ENCODE peak calls at places on chromosomes 7 and 10, in five cellular contexts. E is suprapubic skin, L is SJSA1, O is cardiac muscle cell, K is uterus. Y is an unnamed sample. For H3K4me1, the result is how much of the 10 kb centered on the place peaks cover.

GRCh38 chr7:13827716-13828115 is 161.8 kb downstream of the ETV1 start:
- DNase-seq in E (no peak), K (no peak), O (peak), L (no peak), Y (no peak)

GRCh38 chr10:89213191-89213808 is 6.2 kb upstream of the CH25H start:
- DNase-seq in O (peak), E (no peak), K (no peak), L (peak), Y (no peak)

GRCh38 chr10:3782099-3782455 is 2.9 kb downstream of the KLF6 start:
- DNase-seq in O (peak), E (no peak), K (peak), L (no peak), Y (no peak)

GRCh38 chr7:40298421-40298820 is 163.6 kb downstream of the SUGCT start:
- DNase-seq in E (no peak), K (no peak), L (peak), O (peak), Y (no peak)

GRCh38 chr7:24800667-24801066 is 43.4 kb upstream of the GSDME start:
- DNase-seq in E (no peak), O (no peak), L (no peak), K (no peak), Y (no peak)

GRCh38 chr7:144384555-144385245 is 18.8 kb downstream of the NOBOX start:
- DNase-seq in E (peak), O (peak), L (peak), K (no peak), Y (no peak)

GRCh38 chr7:132124575-132124974 is 451.7 kb downstream of the PLXNA4 start:
- DNase-seq in O (no peak), L (no peak), E (no peak), K (no peak), Y (no peak)

GRCh38 chr10:118838364-118838763 is 83.6 kb upstream of the CACUL1 start:
- DNase-seq in L (no peak), O (no peak), K (no peak), E (no peak), Y (no peak)

GRCh38 chr7:141073173-141073640 is 657 bp upstream of the TMEM178B start:
- DNase-seq in L (peak), K (peak), O (peak), E (no peak), Y (no peak)

GRCh38 chr7:52799817-52800216 is 235.6 kb upstream of the POM121L12 start:
- DNase-seq in O (no peak), K (no peak), L (no peak), E (no peak), Y (no peak)

GRCh38 chr10:88165849-88166271 is 302.4 kb downstream of the PTEN start:
- DNase-seq in E (no peak), K (no peak), L (peak), O (peak), Y (no peak)

GRCh38 chr10:37865957-37866671 is 8.7 kb upstream of the ZNF248 start:
- DNase-seq in L (no peak), E (no peak), K (no peak), O (no peak), Y (no peak)

GRCh38 chr7:144110272-144110671 is 889 bp downstream of the OR2A2 start:
- DNase-seq in L (no peak), O (no peak), K (no peak), E (no peak), Y (no peak)

GRCh38 chr7:121103091-121103490 is 114.6 kb downstream of the CPED1 start:
- DNase-seq in L (no peak), K (no peak), O (no peak), E (no peak), Y (no peak)

GRCh38 chr10:61899997-61900828 is 1.3 kb upstream of the ARID5B start:
- DNase-seq in O (peak), E (no peak), K (peak), L (peak), Y (no peak)

GRCh38 chr10:101050206-101051069 is 11.4 kb upstream of the KAZALD1 start:
- DNase-seq in O (peak), L (peak), E (no peak), K (no peak), Y (peak)

GRCh38 chr10:20743142-20743541 is 154.0 kb downstream of the NEBL start:
- DNase-seq in O (no peak), K (no peak), E (no peak), L (no peak), Y (no peak)

GRCh38 chr7:130996841-130997231 is 262.8 kb upstream of the KLF14 start:
- DNase-seq in K (no peak), L (peak), O (peak), E (no peak), Y (no peak)

GRCh38 chr10:111030042-111030750 is 46.6 kb upstream of the ADRA2A start:
- DNase-seq in O (no peak), L (no peak), K (no peak), E (no peak), Y (no peak)

GRCh38 chr10:119189811-119190282 is 11.2 kb upstream of the PRDX3 start:
- DNase-seq in E (no peak), O (peak), K (no peak), L (peak), Y (no peak)

GRCh38 chr10:102281103-102281502 is 35.8 kb downstream of the GBF1 start:
- DNase-seq in L (no peak), E (no peak), O (peak), K (no peak), Y (no peak)

GRCh38 chr10:70602665-70603438 is at the start of gene PRF1:
- DNase-seq in K (no peak), E (no peak), L (no peak), O (no peak), Y (no peak)

GRCh38 chr7:23100697-23101096 is 4.9 kb upstream of the KLHL7 start:
- DNase-seq in E (no peak), L (no peak), O (no peak), K (no peak), Y (no peak)

GRCh38 chr7:155422599-155423336 is 35.2 kb upstream of the EN2 start:
- DNase-seq in K (no peak), E (no peak), L (no peak), O (no peak), Y (no peak)

GRCh38 chr7:150977382-150978135 is 562 bp downstream of the KCNH2 start:
- DNase-seq in E (no peak), O (no peak), L (no peak), K (no peak), Y (no peak)

GRCh38 chr7:150976529-150977381 is 1.4 kb downstream of the KCNH2 start:
- DNase-seq in O (no peak), K (no peak), E (no peak), L (no peak), Y (no peak)

GRCh38 chr7:150974468-150975391 is 3.4 kb downstream of the KCNH2 start:
- DNase-seq in K (peak), L (no peak), O (peak), E (no peak), Y (no peak)

GRCh38 chr7:150973571-150974451 is 4.3 kb downstream of the KCNH2 start:
- DNase-seq in E (no peak), L (no peak), O (no peak), K (no peak), Y (no peak)

GRCh38 chr7:150975536-150976285 is 2.4 kb downstream of the KCNH2 start:
- DNase-seq in E (no peak), L (no peak), O (no peak), K (no peak), Y (no peak)
- H3K27ac ChIP-seq in E (no peak), L (no peak), O (peak), K (peak), Y (no peak)

GRCh38 chr10:31838065-31838464 is 90.6 kb downstream of the ARHGAP12 start:
- DNase-seq in O (no peak), E (no peak), L (no peak), K (no peak), Y (no peak)

GRCh38 chr10:31833753-31834152 is 94.9 kb downstream of the ARHGAP12 start:
- DNase-seq in K (no peak), E (no peak), L (no peak), O (no peak), Y (no peak)

GRCh38 chr10:31838709-31839108 is 89.9 kb downstream of the ARHGAP12 start:
- DNase-seq in E (no peak), O (no peak), K (no peak), L (no peak), Y (no peak)

GRCh38 chr10:31832261-31832660 is 96.4 kb downstream of the ARHGAP12 start:
- DNase-seq in O (no peak), L (no peak), E (no peak), K (no peak), Y (no peak)

DNA sequence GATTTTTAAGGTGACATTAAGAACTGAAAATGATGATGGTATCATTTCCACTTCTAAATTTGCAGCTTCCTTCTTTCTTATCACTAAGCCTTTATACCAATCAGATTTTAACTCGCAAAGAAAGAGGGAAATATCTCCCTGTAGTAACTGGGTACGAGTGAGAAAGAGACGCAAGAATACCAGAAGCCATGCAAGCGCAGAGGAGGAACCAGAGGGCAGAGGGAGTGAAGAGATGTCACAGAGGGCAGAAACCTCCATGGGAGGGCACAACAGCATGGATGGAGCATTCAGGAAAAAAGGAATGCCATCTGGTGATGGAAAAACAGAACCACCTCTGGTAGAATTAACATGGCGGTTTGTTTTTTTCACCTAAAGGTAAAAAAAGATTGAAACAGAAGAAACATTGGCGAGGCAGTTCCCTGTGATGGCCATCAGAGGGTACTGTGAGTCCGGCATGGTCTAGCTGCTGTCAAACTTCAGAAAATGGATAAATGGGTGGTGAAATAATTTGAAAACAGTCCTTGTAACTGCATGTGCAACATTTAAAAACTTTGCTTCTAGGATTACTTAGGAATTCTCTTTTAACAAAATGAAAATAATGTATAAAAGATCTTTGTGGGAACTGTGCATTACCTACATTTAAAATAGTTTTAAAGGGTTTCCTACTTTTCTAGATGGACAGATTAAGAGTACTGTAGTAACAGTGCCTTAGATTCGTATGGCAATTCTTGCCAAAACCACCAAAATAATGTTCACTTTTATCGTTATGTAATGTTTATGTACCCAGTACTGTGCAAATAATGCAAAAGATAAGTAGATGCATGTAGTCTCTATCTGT is 91.8 kb downstream of the ARHGAP12 start:
- DNase-seq in E (no peak), O (peak), L (no peak), K (no peak), Y (no peak)
- H3K4me1 ChIP-seq in E (under half), O (under half), L (under half), K (under half), Y (under half)

DNA sequence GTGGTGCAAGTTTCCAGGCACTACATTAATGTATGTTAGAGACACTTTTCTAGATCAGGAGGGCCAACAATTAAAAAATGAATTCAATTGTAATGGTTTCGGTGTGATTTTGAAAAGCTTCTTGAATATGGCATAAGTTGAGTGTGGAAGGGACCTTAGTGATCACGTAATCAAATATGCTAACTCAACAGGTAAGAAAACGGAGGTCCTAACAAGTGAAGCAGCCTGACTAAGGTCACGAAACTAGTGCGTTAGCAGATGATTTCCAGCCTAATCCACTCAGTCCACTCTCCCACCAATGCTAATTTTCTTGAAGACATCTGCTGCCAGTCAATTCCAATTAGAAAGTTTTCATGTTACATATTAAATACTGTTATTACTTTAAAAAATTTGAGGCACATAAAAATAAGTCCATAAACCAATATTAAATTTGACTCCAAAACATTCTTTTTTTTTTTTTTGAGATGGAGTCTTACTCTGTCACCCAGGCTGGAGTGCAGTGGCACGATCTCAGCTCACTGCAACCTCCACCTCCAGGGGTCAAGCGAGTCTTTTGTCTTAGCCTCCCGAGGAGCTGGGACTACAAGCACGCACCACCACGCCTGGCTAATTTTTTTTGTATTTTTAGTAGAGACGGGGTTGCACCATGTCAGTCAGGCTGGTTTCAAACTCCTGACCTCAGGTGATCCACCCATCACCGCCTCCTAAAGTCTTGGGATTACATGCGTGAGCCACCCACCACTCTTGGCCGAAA is 2.3 kb upstream of the RSBN1L start:
- DNase-seq in K (no peak), L (no peak), O (no peak), E (no peak), Y (no peak)
- H3K4me3 ChIP-seq in K (no peak), L (no peak), O (peak), E (peak), Y (no peak)

DNA sequence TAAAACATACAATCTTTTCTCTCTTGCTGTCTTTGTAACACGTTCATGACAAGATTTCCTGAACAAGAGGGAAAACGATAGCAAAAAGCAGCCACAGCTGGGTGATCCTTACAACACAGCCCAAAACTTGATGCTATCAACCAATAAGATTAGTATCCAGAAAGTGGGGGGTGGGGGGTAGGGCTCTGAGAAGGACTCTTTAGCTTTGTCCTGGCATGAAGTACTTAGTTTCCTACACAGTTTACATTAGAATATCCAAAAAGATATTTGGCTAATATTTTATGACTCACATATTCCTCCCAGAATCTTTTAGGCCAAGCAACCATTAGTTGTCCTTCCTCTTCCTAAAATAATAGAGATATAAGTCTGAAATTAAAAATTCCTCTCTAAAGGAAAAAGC is 23.0 kb upstream of the LRRC17 start:
- DNase-seq in K (no peak), E (no peak), L (no peak), O (peak), Y (no peak)
- H3K27ac ChIP-seq in K (peak), E (no peak), L (no peak), O (no peak), Y (no peak)